ENCODE peak calls at places on chromosomes 5 and 9, in seven cellular contexts. One of them, this sample, is unnamed.

GRCh38 chr5:90173299-90174030 is 236.1 kb downstream of the CETN3 start:
- DNase-seq in ovary: no peak
- DNase-seq in transverse colon: no peak
- DNase-seq in SK-N-SH: no peak
- DNase-seq in tibial nerve: no peak
- DNase-seq in stomach: no peak
- DNase-seq in A549: no peak
- DNase-seq in this sample: no peak

GRCh38 chr9:76255781-76256455 is 138.3 kb downstream of the RFK start:
- DNase-seq in transverse colon: peak
- DNase-seq in A549: no peak
- DNase-seq in stomach: peak
- DNase-seq in ovary: peak
- DNase-seq in SK-N-SH: no peak
- DNase-seq in tibial nerve: peak
- DNase-seq in this sample: peak

GRCh38 chr9:126095546-126096190 is 231.0 kb upstream of the MVB12B start:
- DNase-seq in transverse colon: no peak
- DNase-seq in stomach: no peak
- DNase-seq in ovary: no peak
- DNase-seq in SK-N-SH: no peak
- DNase-seq in tibial nerve: no peak
- DNase-seq in A549: no peak
- DNase-seq in this sample: no peak

GRCh38 chr5:170963521-170963920 is 101.7 kb downstream of the RANBP17 start:
- DNase-seq in transverse colon: no peak
- DNase-seq in ovary: no peak
- DNase-seq in tibial nerve: no peak
- DNase-seq in stomach: no peak
- DNase-seq in A549: no peak
- DNase-seq in SK-N-SH: no peak
- DNase-seq in this sample: no peak

GRCh38 chr5:172931001-172931536 is 28.2 kb upstream of the RPL26L1 start:
- DNase-seq in transverse colon: no peak
- DNase-seq in SK-N-SH: no peak
- DNase-seq in A549: peak
- DNase-seq in stomach: no peak
- DNase-seq in tibial nerve: peak
- DNase-seq in ovary: no peak
- DNase-seq in this sample: no peak

GRCh38 chr9:124557895-124558294 is 50.7 kb upstream of the NR5A1 start:
- DNase-seq in stomach: no peak
- DNase-seq in tibial nerve: no peak
- DNase-seq in A549: no peak
- DNase-seq in ovary: no peak
- DNase-seq in transverse colon: no peak
- DNase-seq in SK-N-SH: no peak
- DNase-seq in this sample: no peak

GRCh38 chr5:16656561-16657191 is 39.9 kb upstream of the RETREG1 start:
- DNase-seq in tibial nerve: peak
- DNase-seq in SK-N-SH: no peak
- DNase-seq in transverse colon: no peak
- DNase-seq in A549: no peak
- DNase-seq in ovary: no peak
- DNase-seq in stomach: no peak
- DNase-seq in this sample: no peak

GRCh38 chr9:96057155-96057554 is 181.7 kb downstream of the ERCC6L2 start:
- DNase-seq in stomach: no peak
- DNase-seq in SK-N-SH: no peak
- DNase-seq in ovary: no peak
- DNase-seq in A549: no peak
- DNase-seq in tibial nerve: no peak
- DNase-seq in transverse colon: no peak
- DNase-seq in this sample: no peak

GRCh38 chr5:34598177-34598794 is 57.8 kb upstream of the RAI14 start:
- DNase-seq in stomach: no peak
- DNase-seq in tibial nerve: peak
- DNase-seq in transverse colon: no peak
- DNase-seq in A549: peak
- DNase-seq in ovary: peak
- DNase-seq in SK-N-SH: no peak
- DNase-seq in this sample: no peak

GRCh38 chr5:158155087-158155486 is 296.1 kb upstream of the CLINT1 start:
- DNase-seq in transverse colon: no peak
- DNase-seq in stomach: no peak
- DNase-seq in SK-N-SH: no peak
- DNase-seq in A549: no peak
- DNase-seq in ovary: no peak
- DNase-seq in tibial nerve: no peak
- DNase-seq in this sample: no peak

DNA sequence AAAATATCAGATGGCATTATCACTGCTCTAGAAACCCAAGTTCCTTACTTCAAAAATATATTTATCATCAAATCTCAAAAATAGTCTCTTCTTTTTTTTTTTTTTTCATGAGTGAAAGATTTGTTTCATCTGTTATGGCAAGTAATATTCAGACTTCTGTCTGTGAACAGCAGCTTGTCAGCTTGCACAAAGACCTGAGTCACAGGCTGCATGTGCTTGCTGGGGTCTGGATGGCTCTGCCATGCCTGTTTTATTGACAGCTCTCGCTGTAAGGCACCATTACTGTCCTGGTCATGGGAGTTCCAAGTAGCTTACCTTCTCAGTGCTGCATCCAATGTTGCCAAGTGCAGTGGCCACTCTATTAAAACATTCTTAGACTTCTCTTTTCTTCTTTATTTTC is 456.4 kb downstream of the GADD45G start:
- DNase-seq in tibial nerve: no peak
- DNase-seq in transverse colon: no peak
- DNase-seq in ovary: no peak
- DNase-seq in SK-N-SH: no peak
- DNase-seq in A549: no peak
- DNase-seq in stomach: no peak
- DNase-seq in this sample: no peak
- TF ChIP-seq EP300 in tibial nerve: no peak
- TF ChIP-seq EP300 in transverse colon: no peak
- TF ChIP-seq EP300 in ovary: no peak
- TF ChIP-seq EP300 in SK-N-SH: no peak
- TF ChIP-seq EP300 in A549: no peak
- TF ChIP-seq EP300 in stomach: no peak
- TF ChIP-seq EP300 in this sample: no peak

GRCh38 chr9:134336924-134337323 is 10.7 kb downstream of the RXRA start:
- DNase-seq in transverse colon: no peak
- DNase-seq in ovary: no peak
- DNase-seq in stomach: no peak
- DNase-seq in tibial nerve: no peak
- DNase-seq in SK-N-SH: no peak
- DNase-seq in A549: no peak
- DNase-seq in this sample: no peak

GRCh38 chr9:134340475-134341186 is 14.4 kb downstream of the RXRA start:
- DNase-seq in A549: no peak
- DNase-seq in ovary: no peak
- DNase-seq in SK-N-SH: no peak
- DNase-seq in stomach: no peak
- DNase-seq in tibial nerve: no peak
- DNase-seq in transverse colon: no peak
- DNase-seq in this sample: no peak

GRCh38 chr9:134339183-134339806 is 13.0 kb downstream of the RXRA start:
- DNase-seq in stomach: peak
- DNase-seq in A549: no peak
- DNase-seq in tibial nerve: no peak
- DNase-seq in transverse colon: no peak
- DNase-seq in ovary: no peak
- DNase-seq in SK-N-SH: no peak
- DNase-seq in this sample: no peak

GRCh38 chr9:134337469-134337868 is 11.2 kb downstream of the RXRA start:
- DNase-seq in stomach: no peak
- DNase-seq in transverse colon: no peak
- DNase-seq in ovary: no peak
- DNase-seq in tibial nerve: no peak
- DNase-seq in SK-N-SH: no peak
- DNase-seq in A549: no peak
- DNase-seq in this sample: no peak

GRCh38 chr9:134338394-134339182 is 12.3 kb downstream of the RXRA start:
- DNase-seq in tibial nerve: no peak
- DNase-seq in SK-N-SH: peak
- DNase-seq in transverse colon: no peak
- DNase-seq in A549: no peak
- DNase-seq in stomach: peak
- DNase-seq in ovary: no peak
- DNase-seq in this sample: no peak
- TF ChIP-seq EP300 in tibial nerve: no peak
- TF ChIP-seq EP300 in SK-N-SH: peak
- TF ChIP-seq EP300 in transverse colon: no peak
- TF ChIP-seq EP300 in A549: no peak
- TF ChIP-seq EP300 in stomach: no peak
- TF ChIP-seq EP300 in ovary: no peak
- TF ChIP-seq EP300 in this sample: no peak

DNA sequence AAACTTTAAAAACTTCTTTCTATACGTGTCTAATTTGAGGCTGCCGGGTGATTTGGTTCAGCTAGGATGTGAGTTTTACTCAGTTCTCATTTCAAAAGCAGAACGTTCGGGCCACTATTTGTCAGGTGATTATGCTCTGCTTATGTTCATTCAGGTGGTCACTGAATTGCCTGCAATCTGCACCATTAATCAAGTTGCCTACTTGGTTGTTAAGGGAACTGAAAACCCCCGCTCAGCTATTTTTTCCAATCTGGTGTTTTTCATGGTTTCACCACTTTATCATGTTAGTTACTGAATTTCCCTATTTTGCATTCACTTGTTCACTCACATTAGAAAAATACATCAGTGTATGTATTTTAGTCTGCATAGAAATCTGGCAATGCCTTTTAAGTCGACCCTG is 523.0 kb downstream of the CSNK1G3 start:
- DNase-seq in tibial nerve: no peak
- DNase-seq in transverse colon: no peak
- DNase-seq in ovary: no peak
- DNase-seq in stomach: no peak
- DNase-seq in A549: no peak
- DNase-seq in SK-N-SH: no peak
- DNase-seq in this sample: no peak
- TF ChIP-seq EP300 in tibial nerve: no peak
- TF ChIP-seq EP300 in transverse colon: no peak
- TF ChIP-seq EP300 in ovary: no peak
- TF ChIP-seq EP300 in stomach: no peak
- TF ChIP-seq EP300 in A549: no peak
- TF ChIP-seq EP300 in SK-N-SH: no peak
- TF ChIP-seq EP300 in this sample: no peak

GRCh38 chr5:176360894-176361436 is 599 bp downstream of the KIAA1191 start:
- DNase-seq in transverse colon: peak
- DNase-seq in SK-N-SH: no peak
- DNase-seq in stomach: no peak
- DNase-seq in tibial nerve: peak
- DNase-seq in ovary: no peak
- DNase-seq in A549: peak
- DNase-seq in this sample: no peak

GRCh38 chr5:176359658-176360057 is 1.9 kb downstream of the KIAA1191 start:
- DNase-seq in SK-N-SH: no peak
- DNase-seq in stomach: no peak
- DNase-seq in tibial nerve: no peak
- DNase-seq in A549: no peak
- DNase-seq in ovary: no peak
- DNase-seq in transverse colon: no peak
- DNase-seq in this sample: no peak

GRCh38 chr5:176362098-176362442 is 506 bp upstream of the KIAA1191 start:
- DNase-seq in transverse colon: no peak
- DNase-seq in ovary: no peak
- DNase-seq in stomach: no peak
- DNase-seq in SK-N-SH: no peak
- DNase-seq in A549: no peak
- DNase-seq in tibial nerve: no peak
- DNase-seq in this sample: no peak

GRCh38 chr5:176364765-176365662 is at the start of gene ARL10:
- DNase-seq in tibial nerve: no peak
- DNase-seq in transverse colon: peak
- DNase-seq in SK-N-SH: peak
- DNase-seq in A549: no peak
- DNase-seq in stomach: no peak
- DNase-seq in ovary: peak
- DNase-seq in this sample: no peak

GRCh38 chr5:176361437-176362097 is at the start of gene KIAA1191:
- DNase-seq in A549: peak
- DNase-seq in ovary: peak
- DNase-seq in tibial nerve: peak
- DNase-seq in transverse colon: peak
- DNase-seq in stomach: peak
- DNase-seq in SK-N-SH: peak
- DNase-seq in this sample: peak
- TF ChIP-seq EP300 in A549: no peak
- TF ChIP-seq EP300 in ovary: no peak
- TF ChIP-seq EP300 in tibial nerve: peak
- TF ChIP-seq EP300 in transverse colon: no peak
- TF ChIP-seq EP300 in stomach: no peak
- TF ChIP-seq EP300 in SK-N-SH: no peak
- TF ChIP-seq EP300 in this sample: no peak

DNA sequence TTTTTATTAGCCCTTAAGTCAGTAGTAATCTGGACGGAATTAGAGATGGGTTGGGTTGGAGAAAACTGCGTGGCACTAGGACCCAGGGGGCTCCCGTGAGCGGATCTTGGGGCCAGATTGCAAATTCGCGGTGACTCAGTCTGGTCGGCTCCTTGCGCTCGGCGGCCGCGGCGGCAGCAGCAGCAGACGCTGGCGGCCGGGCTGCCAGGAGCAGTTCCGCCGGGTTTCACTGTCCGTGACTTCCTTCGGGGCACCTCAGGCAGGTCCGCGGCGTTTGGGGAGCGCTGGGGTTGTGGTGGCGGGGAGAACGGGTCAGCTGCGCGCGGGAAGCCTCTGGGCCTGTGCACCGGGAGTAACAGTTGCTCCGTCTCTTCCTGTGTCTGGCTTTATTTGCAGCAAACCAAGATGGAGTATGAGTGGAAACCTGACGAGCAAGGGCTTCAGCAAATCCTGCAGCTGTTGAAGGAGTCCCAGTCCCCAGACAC is 31.6 kb downstream of the TNPO1 start:
- DNase-seq in tibial nerve: peak
- DNase-seq in transverse colon: peak
- DNase-seq in A549: peak
- DNase-seq in SK-N-SH: peak
- DNase-seq in stomach: peak
- DNase-seq in ovary: peak
- DNase-seq in this sample: peak
- TF ChIP-seq EP300 in tibial nerve: peak
- TF ChIP-seq EP300 in transverse colon: no peak
- TF ChIP-seq EP300 in A549: no peak
- TF ChIP-seq EP300 in SK-N-SH: no peak
- TF ChIP-seq EP300 in stomach: no peak
- TF ChIP-seq EP300 in ovary: no peak
- TF ChIP-seq EP300 in this sample: no peak

GRCh38 chr9:122940603-122941559 is at the start of gene RABGAP1:
- DNase-seq in transverse colon: peak
- DNase-seq in ovary: peak
- DNase-seq in tibial nerve: peak
- DNase-seq in A549: peak
- DNase-seq in SK-N-SH: peak
- DNase-seq in stomach: peak
- DNase-seq in this sample: peak
- TF ChIP-seq EP300 in transverse colon: no peak
- TF ChIP-seq EP300 in ovary: peak
- TF ChIP-seq EP300 in tibial nerve: no peak
- TF ChIP-seq EP300 in A549: no peak
- TF ChIP-seq EP300 in SK-N-SH: no peak
- TF ChIP-seq EP300 in stomach: no peak
- TF ChIP-seq EP300 in this sample: no peak

This sample was measured in sigmoid colon.